ENCODE peak calls at places on chromosomes 6 and 20, in nine cellular contexts. One of them, this sample, is unnamed.

GRCh38 chr6:45727824-45728449 is 287.7 kb downstream of the CLIC5 start:
- DNase-seq in A549: no peak
- DNase-seq in endothelial cell of umbilical vein: no peak
- DNase-seq in AG04450: no peak
- DNase-seq in stomach: no peak
- DNase-seq in CD8-positive, alpha-beta T cell: no peak
- DNase-seq in RWPE1: no peak
- DNase-seq in ovary: no peak
- DNase-seq in sigmoid colon: no peak
- DNase-seq in this sample: no peak

GRCh38 chr20:40522405-40522804 is 166.6 kb downstream of the MAFB start:
- DNase-seq in stomach: no peak
- DNase-seq in endothelial cell of umbilical vein: no peak
- DNase-seq in A549: no peak
- DNase-seq in sigmoid colon: no peak
- DNase-seq in RWPE1: no peak
- DNase-seq in AG04450: no peak
- DNase-seq in CD8-positive, alpha-beta T cell: no peak
- DNase-seq in ovary: no peak
- DNase-seq in this sample: no peak

GRCh38 chr6:95431637-95432228 is 145.6 kb upstream of the MANEA start:
- DNase-seq in endothelial cell of umbilical vein: peak; percentile 64
- DNase-seq in RWPE1: peak; percentile 34
- DNase-seq in A549: peak; percentile 5
- DNase-seq in CD8-positive, alpha-beta T cell: no peak
- DNase-seq in AG04450: peak; percentile 3
- DNase-seq in ovary: peak; percentile 25
- DNase-seq in sigmoid colon: no peak
- DNase-seq in stomach: peak; percentile 61
- DNase-seq in this sample: peak; percentile 11

GRCh38 chr6:154888896-154889295 is 106.2 kb upstream of the TIAM2 start:
- DNase-seq in endothelial cell of umbilical vein: no peak
- DNase-seq in sigmoid colon: no peak
- DNase-seq in CD8-positive, alpha-beta T cell: no peak
- DNase-seq in A549: no peak
- DNase-seq in AG04450: no peak
- DNase-seq in stomach: no peak
- DNase-seq in ovary: no peak
- DNase-seq in RWPE1: no peak
- DNase-seq in this sample: no peak

GRCh38 chr20:37714973-37715657 is 21.3 kb downstream of the CTNNBL1 start:
- DNase-seq in sigmoid colon: no peak
- DNase-seq in CD8-positive, alpha-beta T cell: no peak
- DNase-seq in A549: no peak
- DNase-seq in endothelial cell of umbilical vein: no peak
- DNase-seq in AG04450: no peak
- DNase-seq in RWPE1: peak; percentile 66
- DNase-seq in ovary: no peak
- DNase-seq in stomach: no peak
- DNase-seq in this sample: no peak

GRCh38 chr20:20207291-20207690 is 155.0 kb downstream of the CFAP61 start:
- DNase-seq in endothelial cell of umbilical vein: no peak
- DNase-seq in AG04450: no peak
- DNase-seq in ovary: no peak
- DNase-seq in sigmoid colon: no peak
- DNase-seq in stomach: no peak
- DNase-seq in A549: no peak
- DNase-seq in CD8-positive, alpha-beta T cell: no peak
- DNase-seq in RWPE1: no peak
- DNase-seq in this sample: no peak

GRCh38 chr6:108728826-108729225 is 119.4 kb upstream of the ARMC2 start:
- DNase-seq in sigmoid colon: no peak
- DNase-seq in AG04450: no peak
- DNase-seq in A549: no peak
- DNase-seq in stomach: no peak
- DNase-seq in ovary: no peak
- DNase-seq in RWPE1: no peak
- DNase-seq in endothelial cell of umbilical vein: no peak
- DNase-seq in CD8-positive, alpha-beta T cell: no peak
- DNase-seq in this sample: no peak

GRCh38 chr6:159357211-159357920 is 188.2 kb downstream of the FNDC1 start:
- DNase-seq in stomach: no peak
- DNase-seq in AG04450: no peak
- DNase-seq in endothelial cell of umbilical vein: no peak
- DNase-seq in CD8-positive, alpha-beta T cell: no peak
- DNase-seq in sigmoid colon: no peak
- DNase-seq in ovary: no peak
- DNase-seq in A549: no peak
- DNase-seq in RWPE1: no peak
- DNase-seq in this sample: no peak

GRCh38 chr6:84065718-84066290 is 32.2 kb downstream of the MRAP2 start:
- DNase-seq in sigmoid colon: no peak
- DNase-seq in stomach: no peak
- DNase-seq in ovary: no peak
- DNase-seq in endothelial cell of umbilical vein: peak; percentile 89
- DNase-seq in AG04450: no peak
- DNase-seq in RWPE1: peak; percentile 73
- DNase-seq in CD8-positive, alpha-beta T cell: no peak
- DNase-seq in A549: no peak
- DNase-seq in this sample: no peak

GRCh38 chr6:128167552-128167951 is 266.7 kb upstream of the THEMIS start:
- DNase-seq in RWPE1: no peak
- DNase-seq in A549: no peak
- DNase-seq in CD8-positive, alpha-beta T cell: no peak
- DNase-seq in AG04450: no peak
- DNase-seq in sigmoid colon: no peak
- DNase-seq in ovary: no peak
- DNase-seq in endothelial cell of umbilical vein: no peak
- DNase-seq in stomach: no peak
- DNase-seq in this sample: no peak

GRCh38 chr20:35699914-35700624 is 864 bp downstream of the ROMO1 start:
- DNase-seq in stomach: no peak
- DNase-seq in AG04450: no peak
- DNase-seq in ovary: no peak
- DNase-seq in CD8-positive, alpha-beta T cell: no peak
- DNase-seq in A549: no peak
- DNase-seq in sigmoid colon: peak; percentile 11
- DNase-seq in endothelial cell of umbilical vein: peak; percentile 41
- DNase-seq in RWPE1: no peak
- DNase-seq in this sample: no peak

GRCh38 chr20:44438782-44439181 is 36.9 kb upstream of the TTPAL start:
- DNase-seq in A549: no peak
- DNase-seq in endothelial cell of umbilical vein: no peak
- DNase-seq in AG04450: no peak
- DNase-seq in RWPE1: no peak
- DNase-seq in CD8-positive, alpha-beta T cell: no peak
- DNase-seq in ovary: no peak
- DNase-seq in sigmoid colon: no peak
- DNase-seq in stomach: no peak
- DNase-seq in this sample: no peak

GRCh38 chr6:115830895-115831294 is 229.8 kb downstream of the FRK start:
- DNase-seq in RWPE1: no peak
- DNase-seq in AG04450: no peak
- DNase-seq in A549: peak; percentile 2
- DNase-seq in CD8-positive, alpha-beta T cell: no peak
- DNase-seq in stomach: no peak
- DNase-seq in endothelial cell of umbilical vein: no peak
- DNase-seq in ovary: no peak
- DNase-seq in sigmoid colon: no peak
- DNase-seq in this sample: no peak

GRCh38 chr20:2470051-2470431 is 548 bp downstream of the SNRPB start:
- DNase-seq in sigmoid colon: no peak
- DNase-seq in AG04450: no peak
- DNase-seq in stomach: no peak
- DNase-seq in CD8-positive, alpha-beta T cell: peak; percentile 72
- DNase-seq in ovary: peak; percentile 28
- DNase-seq in A549: peak; percentile 87
- DNase-seq in endothelial cell of umbilical vein: peak; percentile 60
- DNase-seq in RWPE1: peak; percentile 68
- DNase-seq in this sample: peak; percentile 28

GRCh38 chr6:30722280-30723112 is 2.3 kb downstream of the TUBB start:
- DNase-seq in endothelial cell of umbilical vein: peak; percentile 82
- DNase-seq in RWPE1: peak; percentile 53
- DNase-seq in AG04450: no peak
- DNase-seq in A549: peak; percentile 56
- DNase-seq in ovary: peak; percentile 81
- DNase-seq in CD8-positive, alpha-beta T cell: peak; percentile 93
- DNase-seq in sigmoid colon: peak; percentile 89
- DNase-seq in stomach: peak; percentile 88
- DNase-seq in this sample: peak; percentile 85

GRCh38 chr6:36703081-36703606 is 5.5 kb downstream of the RAB44 start:
- DNase-seq in AG04450: no peak
- DNase-seq in CD8-positive, alpha-beta T cell: no peak
- DNase-seq in endothelial cell of umbilical vein: no peak
- DNase-seq in stomach: no peak
- DNase-seq in sigmoid colon: peak; percentile 19
- DNase-seq in A549: no peak
- DNase-seq in RWPE1: no peak
- DNase-seq in ovary: no peak
- DNase-seq in this sample: no peak

DNA sequence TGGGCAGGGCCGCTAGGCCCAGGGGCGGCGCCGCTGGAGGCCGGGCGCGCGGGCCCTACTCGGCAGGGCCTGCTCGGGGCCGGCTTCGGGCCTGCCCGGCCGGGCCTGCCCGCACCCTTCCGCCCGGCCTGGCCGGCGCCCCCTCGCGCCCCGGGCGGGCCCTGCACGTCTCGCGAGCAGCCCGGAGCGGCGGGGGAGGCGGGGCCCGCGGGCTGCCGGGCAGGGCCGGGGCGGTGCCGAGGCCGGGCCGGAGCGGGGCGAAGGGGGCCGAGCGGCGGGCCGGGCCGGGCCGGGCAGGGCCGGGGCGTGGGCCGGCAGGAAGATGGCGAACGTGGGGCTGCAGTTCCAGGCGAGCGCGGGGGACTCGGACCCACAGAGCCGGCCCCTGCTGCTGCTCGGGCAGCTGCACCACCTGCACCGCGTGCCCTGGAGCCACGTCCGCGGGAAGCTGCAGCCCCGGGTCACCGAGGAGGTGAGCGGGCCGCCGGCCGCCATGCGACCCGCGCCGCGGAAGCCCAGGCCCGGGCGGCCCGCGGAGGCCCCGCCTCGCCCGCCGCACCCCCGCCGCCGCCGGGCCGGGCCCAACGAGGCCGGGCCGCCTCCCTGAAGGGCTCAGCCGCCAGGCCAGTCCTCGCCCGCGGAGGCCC is at the start of gene NPEPL1:
- DNase-seq in sigmoid colon: peak; percentile 76
- DNase-seq in ovary: peak; percentile 72
- DNase-seq in stomach: peak; percentile 78
- DNase-seq in RWPE1: peak; percentile 95
- DNase-seq in CD8-positive, alpha-beta T cell: peak; percentile 77
- DNase-seq in endothelial cell of umbilical vein: peak; percentile 45
- DNase-seq in A549: peak; percentile 74
- DNase-seq in AG04450: no peak
- DNase-seq in this sample: no peak
- TF ChIP-seq CTCF in sigmoid colon: no peak
- TF ChIP-seq CTCF in ovary: no peak
- TF ChIP-seq CTCF in stomach: no peak
- TF ChIP-seq CTCF in RWPE1: peak; percentile 93
- TF ChIP-seq CTCF in CD8-positive, alpha-beta T cell: no peak
- TF ChIP-seq CTCF in endothelial cell of umbilical vein: no peak
- TF ChIP-seq CTCF in A549: peak; percentile 45
- TF ChIP-seq CTCF in AG04450: no peak
- TF ChIP-seq CTCF in this sample: no peak

DNA sequence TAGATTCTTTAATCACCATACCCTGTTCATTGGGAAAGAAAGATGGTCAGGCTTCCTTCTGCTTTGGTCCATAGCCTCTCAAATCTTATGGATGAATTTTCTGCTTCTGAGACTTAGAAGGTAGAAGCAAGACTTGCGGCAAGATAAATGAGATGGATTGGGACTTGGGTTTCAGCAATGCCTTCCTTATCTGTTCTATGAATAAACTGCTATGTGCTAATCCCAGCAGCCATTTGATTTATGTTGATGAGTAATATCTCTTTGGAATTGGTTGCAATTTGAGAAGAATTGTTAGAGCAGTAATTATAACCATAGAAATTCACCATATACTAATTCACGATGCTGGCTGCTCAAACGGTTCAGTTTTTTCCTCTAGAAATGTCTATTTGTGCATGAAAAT is 48.3 kb downstream of the TXLNB start:
- DNase-seq in stomach: no peak
- DNase-seq in ovary: no peak
- DNase-seq in CD8-positive, alpha-beta T cell: no peak
- DNase-seq in endothelial cell of umbilical vein: no peak
- DNase-seq in sigmoid colon: no peak
- DNase-seq in AG04450: no peak
- DNase-seq in A549: no peak
- DNase-seq in RWPE1: no peak
- DNase-seq in this sample: no peak
- H3K27ac ChIP-seq in stomach: no peak overlapping the region
- H3K27ac ChIP-seq in ovary: no peak overlapping the region
- H3K27ac ChIP-seq in CD8-positive, alpha-beta T cell: no peak overlapping the region
- H3K27ac ChIP-seq in endothelial cell of umbilical vein: no peak overlapping the region
- H3K27ac ChIP-seq in sigmoid colon: no peak overlapping the region
- H3K27ac ChIP-seq in AG04450: no peak overlapping the region
- H3K27ac ChIP-seq in A549: no peak overlapping the region
- H3K27ac ChIP-seq in RWPE1: no peak overlapping the region
- H3K27ac ChIP-seq in this sample: no peak overlapping the region

GRCh38 chr6:39791311-39791710 is 865 bp upstream of the DAAM2 start:
- DNase-seq in CD8-positive, alpha-beta T cell: no peak
- DNase-seq in RWPE1: no peak
- DNase-seq in stomach: no peak
- DNase-seq in endothelial cell of umbilical vein: no peak
- DNase-seq in sigmoid colon: no peak
- DNase-seq in ovary: no peak
- DNase-seq in AG04450: no peak
- DNase-seq in A549: no peak
- DNase-seq in this sample: no peak
- TF ChIP-seq CTCF in CD8-positive, alpha-beta T cell: no peak
- TF ChIP-seq CTCF in RWPE1: no peak
- TF ChIP-seq CTCF in stomach: no peak
- TF ChIP-seq CTCF in endothelial cell of umbilical vein: no peak
- TF ChIP-seq CTCF in sigmoid colon: no peak
- TF ChIP-seq CTCF in ovary: no peak
- TF ChIP-seq CTCF in AG04450: no peak
- TF ChIP-seq CTCF in A549: no peak
- TF ChIP-seq CTCF in this sample: no peak

DNA sequence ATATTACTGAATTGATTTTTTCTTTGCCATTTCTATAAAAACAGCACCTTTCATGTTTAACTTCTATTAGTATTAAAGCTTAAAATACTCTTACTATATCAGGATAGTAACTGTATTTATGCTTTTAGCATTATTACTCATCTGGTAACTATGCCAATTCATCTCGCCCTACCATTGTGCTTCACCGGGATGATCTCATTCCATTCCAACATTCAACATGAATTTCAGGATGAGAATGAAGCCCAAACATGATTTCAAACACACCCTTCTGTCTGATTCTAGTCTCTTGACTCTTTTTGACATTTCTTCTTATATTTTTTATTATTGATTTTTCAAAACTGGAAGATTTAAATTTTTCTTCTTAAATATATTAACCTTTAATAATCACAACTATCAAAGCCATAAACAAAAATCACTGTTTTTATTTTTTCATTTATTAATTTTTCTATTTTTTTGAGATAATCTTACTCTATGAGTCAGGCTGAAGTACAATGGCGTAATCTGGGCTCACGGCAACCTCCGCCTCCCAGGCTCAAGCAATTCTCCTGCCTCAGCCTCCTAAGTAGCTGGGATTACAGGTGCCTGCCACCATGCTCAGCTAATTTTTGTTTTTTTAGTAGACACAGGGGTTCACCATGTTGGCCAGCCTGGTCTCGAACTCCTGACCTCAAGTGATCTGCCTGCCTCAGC is 46.7 kb downstream of the GJA1 start:
- DNase-seq in ovary: no peak
- DNase-seq in endothelial cell of umbilical vein: peak; percentile 89
- DNase-seq in sigmoid colon: no peak
- DNase-seq in stomach: no peak
- DNase-seq in AG04450: peak; percentile 54
- DNase-seq in RWPE1: peak; percentile 88
- DNase-seq in A549: peak; percentile 36
- DNase-seq in CD8-positive, alpha-beta T cell: no peak
- DNase-seq in this sample: no peak
- H3K27ac ChIP-seq in ovary: no peak overlapping the region
- H3K27ac ChIP-seq in endothelial cell of umbilical vein: peak overlapping the region; percentile 72
- H3K27ac ChIP-seq in sigmoid colon: peak overlapping the region; percentile 42
- H3K27ac ChIP-seq in stomach: no peak overlapping the region
- H3K27ac ChIP-seq in AG04450: no peak overlapping the region
- H3K27ac ChIP-seq in RWPE1: peak overlapping the region; percentile 92
- H3K27ac ChIP-seq in A549: peak overlapping the region; percentile 67
- H3K27ac ChIP-seq in CD8-positive, alpha-beta T cell: no peak overlapping the region
- H3K27ac ChIP-seq in this sample: no peak overlapping the region

This sample was measured in dorsolateral prefrontal cortex.